ENCODE peak calls at places on chromosomes 13 and 19, in four cellular contexts. Y is AG04450, U is progenitor cell of endocrine pancreas, B is right lobe of liver. Z is an unnamed sample.

GRCh38 chr13:76965759-76966421 is 17.6 kb downstream of the ACOD1 start:
- DNase-seq in Y (peak; percentile 26), U (no peak), B (no peak), Z (peak; percentile 85)

GRCh38 chr13:40485611-40486517 is 180.6 kb downstream of the FOXO1 start:
- DNase-seq in Y (no peak), U (no peak), B (no peak), Z (no peak)

GRCh38 chr13:66887088-66887487 is 343.0 kb downstream of the PCDH9 start:
- DNase-seq in Y (peak; percentile 10), U (no peak), B (no peak), Z (no peak)

GRCh38 chr13:46852168-46852567 is 44.7 kb downstream of the HTR2A start:
- DNase-seq in Y (no peak), U (no peak), B (no peak), Z (no peak)

GRCh38 chr13:113777311-113778260 is 18.6 kb downstream of the TMEM255B start:
- DNase-seq in Y (no peak), U (peak; percentile 59), B (no peak), Z (no peak)

GRCh38 chr19:55681131-55682087 is 6.4 kb downstream of the EPN1 start:
- DNase-seq in Y (no peak), U (no peak), B (no peak), Z (no peak)

GRCh38 chr19:44855606-44856005 is 9.5 kb downstream of the NECTIN2 start:
- DNase-seq in Y (no peak), U (no peak), B (no peak), Z (no peak)

GRCh38 chr19:49809155-49809986 is 3.7 kb downstream of the FUZ start:
- DNase-seq in Y (no peak), U (peak; percentile 30), B (peak; percentile 84), Z (no peak)

GRCh38 chr19:54141356-54141755 is 3.8 kb downstream of the CNOT3 start:
- DNase-seq in Y (no peak), U (no peak), B (no peak), Z (no peak)

GRCh38 chr13:112752711-112753541 is 63.1 kb downstream of the ATP11A start:
- DNase-seq in Y (no peak), U (no peak), B (no peak), Z (no peak)

GRCh38 chr19:33888665-33889064 is 92.0 kb downstream of the KCTD15 start:
- DNase-seq in Y (no peak), U (no peak), B (no peak), Z (no peak)

GRCh38 chr13:44393391-44393790 is 19.8 kb downstream of the SERP2 start:
- DNase-seq in Y (no peak), U (no peak), B (peak; percentile 78), Z (peak; percentile 43)

GRCh38 chr13:50693755-50694154 is 149.7 kb downstream of the DLEU7 start:
- DNase-seq in Y (no peak), U (no peak), B (no peak), Z (no peak)

GRCh38 chr13:42119875-42120274 is 71.4 kb downstream of the DGKH start:
- DNase-seq in Y (no peak), U (no peak), B (no peak), Z (no peak)

GRCh38 chr13:98454389-98454881 is 122.5 kb downstream of the STK24 start:
- DNase-seq in Y (peak; percentile 83), U (no peak), B (no peak), Z (peak; percentile 83)

GRCh38 chr19:46614114-46614701 is 10.7 kb downstream of the PTGIR start:
- DNase-seq in Y (no peak), U (peak; percentile 82), B (peak; percentile 80), Z (peak; percentile 57)

GRCh38 chr13:44801990-44802389 is 187.3 kb downstream of the NUFIP1 start:
- DNase-seq in Y (peak; percentile 65), U (no peak), B (no peak), Z (no peak)

GRCh38 chr19:6736169-6736916 is 1.0 kb downstream of the GPR108 start:
- DNase-seq in Y (peak; percentile 72), U (peak; percentile 39), B (peak; percentile 87), Z (no peak)

GRCh38 chr19:8050274-8051096 is 2.1 kb upstream of the CCL25 start:
- DNase-seq in Y (peak; percentile 20), U (peak; percentile 73), B (peak; percentile 83), Z (no peak)

GRCh38 chr19:13894552-13894951 is 11.4 kb downstream of the BRME1 start:
- DNase-seq in Y (no peak), U (no peak), B (no peak), Z (no peak)

GRCh38 chr13:44132710-44133109 is 240.9 kb upstream of the SERP2 start:
- DNase-seq in Y (no peak), U (no peak), B (peak; percentile 52), Z (no peak)

GRCh38 chr13:27375686-27376326 is 48.6 kb upstream of the GTF3A start:
- DNase-seq in Y (peak; percentile 26), U (peak; percentile 63), B (no peak), Z (peak; percentile 28)

GRCh38 chr19:51016798-51017683 is 2.5 kb downstream of the KLK10 start:
- DNase-seq in Y (no peak), U (peak; percentile 47), B (no peak), Z (no peak)

GRCh38 chr19:8320564-8321066 is 560 bp downstream of the NDUFA7 start:
- DNase-seq in Y (no peak), U (no peak), B (no peak), Z (no peak)

GRCh38 chr13:103884139-103884723 is 818.0 kb upstream of the SLC10A2 start:
- DNase-seq in Y (no peak), U (no peak), B (no peak), Z (no peak)

GRCh38 chr13:46386426-46386995 is 541 bp downstream of the RUBCNL start:
- DNase-seq in Y (no peak), U (no peak), B (no peak), Z (no peak)

GRCh38 chr13:77697208-77698103 is at the start of gene SLAIN1:
- DNase-seq in Y (no peak), U (peak; percentile 80), B (peak; percentile 87), Z (no peak)

GRCh38 chr13:112870737-112871287 is 98.2 kb upstream of the MCF2L start:
- DNase-seq in Y (no peak), U (no peak), B (no peak), Z (no peak)

GRCh38 chr13:28658539-28658795 is 463 bp upstream of the POMP start:
- DNase-seq in Y (no peak), U (no peak), B (no peak), Z (no peak)

GRCh38 chr13:112686364-112686763 is 3.5 kb upstream of the ATP11A start:
- DNase-seq in Y (no peak), U (peak; percentile 5), B (no peak), Z (no peak)

GRCh38 chr13:51970251-51970793 is 40.9 kb downstream of the ATP7B start:
- DNase-seq in Y (no peak), U (no peak), B (no peak), Z (no peak)

GRCh38 chr13:62320731-62321130 is 905.1 kb upstream of the PCDH20 start:
- DNase-seq in Y (no peak), U (no peak), B (no peak), Z (no peak)

GRCh38 chr19:28039677-28040381 is 1173.1 kb downstream of the UQCRFS1 start:
- DNase-seq in Y (no peak), U (no peak), B (no peak), Z (no peak)

GRCh38 chr13:101398920-101399319 is 17.4 kb downstream of the NALCN start:
- DNase-seq in Y (no peak), U (no peak), B (no peak), Z (no peak)

GRCh38 chr13:113918580-113918979 is 54.7 kb upstream of the GAS6 start:
- DNase-seq in Y (no peak), U (no peak), B (no peak), Z (no peak)

GRCh38 chr19:33554821-33555220 is 33.2 kb upstream of the PEPD start:
- DNase-seq in Y (no peak), U (no peak), B (no peak), Z (no peak)

GRCh38 chr19:34838753-34839431 is 65.9 kb upstream of the ZNF599 start:
- DNase-seq in Y (no peak), U (peak; percentile 31), B (peak; percentile 81), Z (no peak)